ENCODE peak calls at places on chromosomes 2 and 18, in eight cellular contexts. T, E, U, J, L, W, G and Y are unnamed samples.

GRCh38 chr2:238237441-238237840 is 2.4 kb downstream of the HES6 start:
- DNase-seq in E (no peak), G (no peak), L (no peak), U (no peak), J (peak), W (no peak), T (no peak), Y (no peak)

GRCh38 chr2:233267516-233268245 is 16.2 kb downstream of the ATG16L1 start:
- DNase-seq in W (no peak), J (no peak), T (no peak), U (no peak), E (no peak), L (peak), G (no peak), Y (no peak)

GRCh38 chr2:224142397-224143312 is 103.6 kb upstream of the SERPINE2 start:
- DNase-seq in L (no peak), T (peak), W (no peak), G (no peak), J (no peak), U (peak), E (peak), Y (no peak)

GRCh38 chr2:27379840-27380625 is 501 bp downstream of the ZNF513 start:
- DNase-seq in G (peak), L (peak), U (no peak), T (peak), E (peak), W (peak), J (peak), Y (peak)

GRCh38 chr2:109400102-109400501 is 213.7 kb downstream of the SEPTIN10 start:
- DNase-seq in J (no peak), T (no peak), W (no peak), U (no peak), L (no peak), E (no peak), G (no peak), Y (no peak)

GRCh38 chr2:43605079-43605655 is 9.3 kb upstream of the THADA start:
- DNase-seq in T (peak), W (peak), G (no peak), J (peak), E (peak), L (peak), U (peak), Y (no peak)

GRCh38 chr2:45052388-45052928 is 43.2 kb upstream of the SIX2 start:
- DNase-seq in J (no peak), E (no peak), U (no peak), L (no peak), W (no peak), G (no peak), T (no peak), Y (no peak)

GRCh38 chr18:21934766-21935015 is 194.1 kb downstream of the MIB1 start:
- DNase-seq in E (no peak), W (no peak), G (no peak), L (no peak), U (no peak), J (no peak), T (no peak), Y (no peak)

GRCh38 chr2:162085090-162085891 is 11.3 kb upstream of the DPP4 start:
- DNase-seq in W (no peak), U (peak), G (no peak), E (peak), J (no peak), T (peak), L (no peak), Y (no peak)

GRCh38 chr2:241041557-241042158 is 43.2 kb downstream of the SNED1 start:
- DNase-seq in G (no peak), T (no peak), L (peak), W (no peak), E (no peak), U (no peak), J (no peak), Y (no peak)

GRCh38 chr2:60880633-60880987 is 764 bp upstream of the REL start:
- DNase-seq in J (no peak), U (no peak), T (peak), W (no peak), L (no peak), G (no peak), E (peak), Y (no peak)

GRCh38 chr2:115122701-115123100 is 680.3 kb downstream of the DPP10 start:
- DNase-seq in U (no peak), W (no peak), G (no peak), J (no peak), L (no peak), T (no peak), E (no peak), Y (no peak)

GRCh38 chr2:106735807-106736206 is 150.2 kb downstream of the ST6GAL2 start:
- DNase-seq in E (no peak), W (no peak), L (no peak), U (no peak), J (no peak), G (no peak), T (no peak), Y (no peak)

GRCh38 chr18:3367491-3368091 is 82.4 kb upstream of the TGIF1 start:
- DNase-seq in G (no peak), L (no peak), W (no peak), T (peak), E (peak), U (peak), J (no peak), Y (no peak)

GRCh38 chr2:55093381-55093780 is 43.1 kb upstream of the RTN4 start:
- DNase-seq in L (no peak), E (peak), W (no peak), T (peak), G (no peak), U (peak), J (no peak), Y (no peak)

GRCh38 chr2:64913357-64913869 is 75.8 kb upstream of the SLC1A4 start:
- DNase-seq in L (peak), T (no peak), W (peak), U (no peak), E (no peak), J (peak), G (no peak), Y (no peak)

GRCh38 chr18:63322908-63323634 is 3.5 kb upstream of the BCL2 start:
- DNase-seq in E (peak), G (peak), T (peak), W (peak), L (peak), U (peak), J (peak), Y (peak)

GRCh38 chr2:239118264-239118663 is 270.4 kb downstream of the TWIST2 start:
- DNase-seq in U (no peak), G (no peak), J (no peak), T (no peak), L (no peak), W (no peak), E (no peak), Y (no peak)

GRCh38 chr2:231920795-231921194 is 5.4 kb downstream of the NPPC start:
- DNase-seq in U (no peak), T (no peak), J (no peak), W (no peak), L (no peak), E (no peak), G (no peak), Y (no peak)

GRCh38 chr2:32882911-32883810 is 63.6 kb upstream of the LTBP1 start:
- DNase-seq in J (no peak), L (no peak), T (no peak), E (peak), U (no peak), G (no peak), W (no peak), Y (no peak)

GRCh38 chr2:23496456-23496855 is 111.5 kb downstream of the KLHL29 start:
- DNase-seq in U (no peak), L (no peak), E (no peak), J (no peak), T (no peak), G (no peak), W (no peak), Y (no peak)

GRCh38 chr2:217792611-217793527 is 209.9 kb downstream of the TNS1 start:
- DNase-seq in U (no peak), W (no peak), G (no peak), L (no peak), T (no peak), J (no peak), E (peak), Y (no peak)

GRCh38 chr2:101985793-101986164 is 6.0 kb upstream of the IL1R2 start:
- DNase-seq in G (no peak), W (no peak), T (no peak), E (no peak), U (no peak), J (no peak), L (no peak), Y (no peak)

GRCh38 chr2:25257032-25257455 is 84.7 kb downstream of the DNMT3A start:
- DNase-seq in G (no peak), E (no peak), L (no peak), J (no peak), U (peak), W (peak), T (peak), Y (no peak)

GRCh38 chr2:189579585-189579984 is 1.0 kb downstream of the SLC40A1 start:
- DNase-seq in U (no peak), L (no peak), T (peak), W (no peak), G (no peak), E (no peak), J (no peak), Y (no peak)

GRCh38 chr2:50620783-50621182 is 411.1 kb downstream of the NRXN1 start:
- DNase-seq in J (no peak), T (no peak), G (no peak), L (no peak), W (no peak), U (no peak), E (no peak), Y (no peak)

GRCh38 chr2:85852979-85853498 is 35.8 kb downstream of the ST3GAL5 start:
- DNase-seq in G (no peak), L (peak), J (no peak), U (no peak), W (no peak), E (peak), T (no peak), Y (peak)

GRCh38 chr2:134129900-134130537 is 123.9 kb upstream of the MGAT5 start:
- DNase-seq in J (no peak), L (no peak), W (no peak), U (no peak), T (no peak), G (no peak), E (no peak), Y (no peak)

GRCh38 chr2:119706196-119706595 is 27.2 kb downstream of the TMEM177 start:
- DNase-seq in E (no peak), J (no peak), T (no peak), W (no peak), G (no peak), L (no peak), U (no peak), Y (no peak)

GRCh38 chr2:169928463-169928864 is 101.2 kb downstream of the UBR3 start:
- DNase-seq in T (peak), L (peak), W (no peak), E (peak), J (peak), U (peak), G (no peak), Y (no peak)

GRCh38 chr2:101349893-101350662 is 37.2 kb downstream of the CREG2 start:
- DNase-seq in J (peak), G (no peak), E (peak), W (no peak), L (no peak), U (peak), T (peak), Y (no peak)

GRCh38 chr18:49664086-49664890 is 102.4 kb downstream of the LIPG start:
- DNase-seq in W (no peak), J (peak), T (no peak), L (no peak), G (no peak), U (no peak), E (no peak), Y (no peak)

GRCh38 chr18:45221363-45221762 is 393.9 kb upstream of the SLC14A2 start:
- DNase-seq in E (peak), J (no peak), G (no peak), U (peak), L (no peak), T (peak), W (no peak), Y (no peak)

GRCh38 chr2:23518481-23519333 is 133.7 kb downstream of the KLHL29 start:
- DNase-seq in T (no peak), E (no peak), G (no peak), U (no peak), L (no peak), J (no peak), W (no peak), Y (no peak)

GRCh38 chr2:37337636-37338280 is 6.7 kb upstream of the QPCT start:
- DNase-seq in G (no peak), T (no peak), U (no peak), J (no peak), L (no peak), W (no peak), E (no peak), Y (no peak)